ENCODE peak calls at places on chromosomes 7 and 10, in eight cellular contexts. F is spleen; X is dorsolateral prefrontal cortex; V is CD8-positive, alpha-beta T cell; P is choroid plexus epithelial cell; D is Panc1; G is suprapubic skin; B is fibroblast of pulmonary artery. Y is an unnamed sample.

GRCh38 chr10:42935466-42935865 is 141.4 kb upstream of the RET start:
- DNase-seq in F (peak), X (no peak), V (no peak), P (no peak), D (no peak), G (no peak), B (no peak), Y (no peak)

GRCh38 chr7:81715984-81716588 is 53.8 kb downstream of the HGF start:
- DNase-seq in F (no peak), X (no peak), V (no peak), P (peak), D (peak), G (no peak), B (peak), Y (peak)

GRCh38 chr7:142401951-142402350 is 144.1 kb upstream of the PRSS58 start:
- DNase-seq in F (no peak), X (no peak), V (no peak), P (no peak), D (no peak), G (no peak), B (no peak), Y (no peak)

GRCh38 chr7:36723951-36724664 is at the start of gene AOAH:
- DNase-seq in F (peak), X (no peak), V (peak), P (peak), D (no peak), G (no peak), B (no peak), Y (peak)

GRCh38 chr10:10396601-10397000 is 621.1 kb upstream of the CELF2 start:
- DNase-seq in F (no peak), X (no peak), V (no peak), P (no peak), D (no peak), G (no peak), B (no peak), Y (no peak)

GRCh38 chr7:113209449-113210203 is 91.3 kb upstream of the SMIM30 start:
- DNase-seq in F (no peak), X (no peak), V (no peak), P (no peak), D (no peak), G (no peak), B (peak), Y (no peak)

GRCh38 chr10:47238331-47239095 is 61.5 kb upstream of the GDF10 start:
- DNase-seq in F (peak), X (no peak), V (no peak), P (no peak), D (no peak), G (no peak), B (no peak), Y (no peak)

GRCh38 chr10:105950410-105950809 is 1214.1 kb downstream of the SORCS1 start:
- DNase-seq in F (no peak), X (no peak), V (no peak), P (peak), D (no peak), G (no peak), B (peak), Y (peak)

GRCh38 chr7:13021971-13022370 is 334.5 kb downstream of the ARL4A start:
- DNase-seq in F (no peak), X (no peak), V (no peak), P (no peak), D (no peak), G (no peak), B (no peak), Y (no peak)

GRCh38 chr7:99224263-99224947 is 16.5 kb upstream of the KPNA7 start:
- DNase-seq in F (no peak), X (no peak), V (no peak), P (peak), D (peak), G (no peak), B (peak), Y (peak)

GRCh38 chr7:36305226-36305625 is 84.4 kb upstream of the ANLN start:
- DNase-seq in F (no peak), X (no peak), V (no peak), P (no peak), D (no peak), G (peak), B (no peak), Y (no peak)

GRCh38 chr10:126639084-126639483 is 31.4 kb downstream of the C10orf90 start:
- DNase-seq in F (no peak), X (no peak), V (no peak), P (no peak), D (no peak), G (no peak), B (no peak), Y (no peak)

GRCh38 chr10:72638586-72639440 is 12.9 kb upstream of the MICU1 start:
- DNase-seq in F (no peak), X (no peak), V (no peak), P (no peak), D (no peak), G (no peak), B (no peak), Y (no peak)

GRCh38 chr10:62258926-62259325 is 9.7 kb downstream of the RTKN2 start:
- DNase-seq in F (no peak), X (no peak), V (no peak), P (no peak), D (no peak), G (no peak), B (no peak), Y (no peak)

GRCh38 chr7:134690016-134690415 is 43.4 kb downstream of the BPGM start:
- DNase-seq in F (no peak), X (no peak), V (no peak), P (peak), D (no peak), G (no peak), B (peak), Y (peak)

GRCh38 chr10:8057636-8058273 is 3.3 kb downstream of the GATA3 start:
- DNase-seq in F (no peak), X (no peak), V (no peak), P (no peak), D (no peak), G (peak), B (no peak), Y (no peak)

GRCh38 chr7:27150568-27151340 is 1.6 kb downstream of the HOXA3 start:
- DNase-seq in F (peak), X (peak), V (no peak), P (peak), D (peak), G (peak), B (peak), Y (peak)

GRCh38 chr7:107725138-107725740 is 18.7 kb upstream of the CBLL1 start:
- DNase-seq in F (no peak), X (no peak), V (peak), P (peak), D (peak), G (no peak), B (peak), Y (peak)

GRCh38 chr10:21194510-21194993 is 297.4 kb upstream of the NEBL start:
- DNase-seq in F (no peak), X (no peak), V (no peak), P (peak), D (no peak), G (no peak), B (peak), Y (no peak)

GRCh38 chr7:3279147-3279818 is 21.8 kb upstream of the SDK1 start:
- DNase-seq in F (no peak), X (no peak), V (no peak), P (no peak), D (no peak), G (no peak), B (no peak), Y (no peak)

GRCh38 chr10:44991571-44991970 is 9.2 kb upstream of the ZNF22 start:
- DNase-seq in F (no peak), X (no peak), V (no peak), P (no peak), D (no peak), G (no peak), B (no peak), Y (no peak)

GRCh38 chr10:72886596-72887522 is 6.7 kb upstream of the OIT3 start:
- DNase-seq in F (no peak), X (no peak), V (no peak), P (no peak), D (no peak), G (no peak), B (peak), Y (no peak)

GRCh38 chr10:117964528-117964927 is 82.2 kb downstream of the RAB11FIP2 start:
- DNase-seq in F (no peak), X (no peak), V (no peak), P (no peak), D (no peak), G (no peak), B (no peak), Y (no peak)

GRCh38 chr7:131164025-131164899 is 163.4 kb upstream of the MKLN1 start:
- DNase-seq in F (no peak), X (no peak), V (no peak), P (peak), D (peak), G (no peak), B (peak), Y (no peak)

GRCh38 chr10:33335800-33336605 is 1.5 kb upstream of the NRP1 start:
- DNase-seq in F (peak), X (peak), V (no peak), P (peak), D (no peak), G (peak), B (peak), Y (peak)

DNA sequence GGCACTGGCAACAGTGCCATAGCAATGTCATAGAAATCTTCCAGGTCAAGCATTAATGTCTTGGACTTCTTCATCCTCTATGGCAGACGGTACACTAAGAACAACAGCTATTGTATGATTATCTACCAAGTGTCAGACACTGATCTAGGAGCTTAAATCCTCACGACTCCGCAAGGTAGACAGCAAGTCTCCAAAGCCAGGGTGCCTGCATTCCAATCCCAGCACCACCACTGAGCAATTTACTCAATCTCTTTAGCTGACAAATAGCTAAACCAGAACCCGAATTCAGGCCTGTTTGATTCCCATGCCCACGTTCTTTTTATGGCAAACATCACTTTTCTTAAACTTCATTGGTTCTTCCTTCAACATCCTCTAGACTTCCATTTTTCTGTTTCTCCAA is 31.8 kb downstream of the DNMBP start:
- DNase-seq in F (no peak), X (no peak), V (no peak), P (peak), D (no peak), G (no peak), B (no peak), Y (no peak)
- H3K4me3 ChIP-seq in F (no peak), X (no peak), V (no peak), P (no peak), D (no peak), G (no peak), B (no peak), Y (no peak)

GRCh38 chr10:76695069-76695468 is 942.5 kb downstream of the KCNMA1 start:
- DNase-seq in F (no peak), X (no peak), V (no peak), P (no peak), D (no peak), G (no peak), B (no peak), Y (no peak)

GRCh38 chr10:76700241-76700640 is 937.4 kb downstream of the KCNMA1 start:
- DNase-seq in F (no peak), X (no peak), V (no peak), P (no peak), D (no peak), G (no peak), B (no peak), Y (no peak)

GRCh38 chr10:76697923-76698322 is 939.7 kb downstream of the KCNMA1 start:
- DNase-seq in F (no peak), X (no peak), V (no peak), P (no peak), D (no peak), G (no peak), B (no peak), Y (no peak)
- TF ChIP-seq CTCF in F (no peak), X (no peak), V (no peak), P (peak), D (peak), G (no peak), B (no peak), Y (no peak)

DNA sequence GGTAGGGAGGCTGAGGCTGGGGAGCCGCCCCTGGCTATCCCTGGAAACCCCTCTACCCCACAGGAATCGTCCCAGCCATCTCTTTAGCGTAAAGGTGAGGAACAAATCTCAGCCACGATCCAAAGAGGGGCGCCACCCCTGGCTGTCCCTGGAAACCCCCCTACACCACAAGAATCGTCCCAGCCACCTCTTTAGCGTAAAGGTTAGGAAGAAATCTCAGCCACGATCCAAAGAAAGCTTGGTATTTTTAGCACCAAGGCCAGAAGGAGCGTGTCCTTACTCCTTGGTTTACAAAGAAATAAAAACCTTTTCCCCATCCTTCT is 757 bp upstream of the TSPAN14 start:
- DNase-seq in F (peak), X (no peak), V (peak), P (no peak), D (no peak), G (no peak), B (no peak), Y (no peak)
- H3K4me3 ChIP-seq in F (peak), X (peak), V (peak), P (peak), D (peak), G (peak), B (peak), Y (peak)

GRCh38 chr7:74619235-74619860 is 38.2 kb upstream of the GTF2I start:
- DNase-seq in F (no peak), X (no peak), V (no peak), P (no peak), D (no peak), G (no peak), B (no peak), Y (no peak)

GRCh38 chr7:74612015-74612829 is 45.3 kb upstream of the GTF2I start:
- DNase-seq in F (no peak), X (peak), V (no peak), P (peak), D (no peak), G (no peak), B (peak), Y (peak)

DNA sequence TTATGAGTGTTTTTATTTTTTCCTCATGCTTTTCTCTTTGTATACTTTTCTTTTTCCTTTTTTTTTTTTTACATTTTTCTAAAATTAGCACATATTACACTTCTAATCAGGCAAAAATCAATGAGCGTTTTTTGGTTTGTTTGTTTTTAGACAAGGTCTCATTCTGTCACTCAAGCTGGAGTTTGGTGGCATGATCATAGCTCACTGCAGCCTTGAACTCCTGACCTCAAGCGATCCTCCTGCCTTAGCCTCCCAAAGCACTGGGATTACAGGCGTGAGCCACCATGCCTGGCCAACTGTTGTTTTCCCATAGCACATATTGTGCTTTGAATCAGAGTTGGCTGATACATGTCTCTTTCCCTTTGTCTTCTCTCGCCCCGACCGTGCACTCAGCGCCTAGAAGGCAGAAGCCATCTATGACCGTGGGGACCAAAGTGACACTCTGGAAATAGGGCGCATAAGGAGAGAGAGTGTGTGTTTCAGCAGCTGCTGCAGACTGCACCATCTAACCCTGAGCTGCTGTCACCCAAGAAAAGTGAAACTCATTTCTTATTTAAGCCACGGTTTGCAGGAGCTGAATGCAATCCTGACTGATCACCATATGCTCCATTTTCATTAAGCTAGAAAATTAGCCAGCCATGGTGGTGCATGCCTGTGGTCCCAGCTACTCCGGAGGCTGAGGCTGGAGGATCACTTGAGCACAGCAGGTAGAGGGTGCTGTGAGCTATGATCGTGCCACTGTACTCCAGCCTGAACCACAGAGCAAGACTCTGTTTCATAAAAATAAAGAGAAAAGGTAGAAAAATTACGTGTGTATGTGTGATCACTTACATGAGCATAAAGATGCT is 41.4 kb upstream of the GTF2I start:
- DNase-seq in F (no peak), X (no peak), V (no peak), P (no peak), D (no peak), G (no peak), B (no peak), Y (peak)
- TF ChIP-seq CTCF in F (no peak), X (no peak), V (no peak), P (no peak), D (no peak), G (no peak), B (no peak), Y (no peak)

GRCh38 chr7:124940306-124940705 is 10.7 kb upstream of the POT1 start:
- DNase-seq in F (no peak), X (no peak), V (no peak), P (peak), D (no peak), G (no peak), B (peak), Y (no peak)
- H3K4me3 ChIP-seq in F (no peak), X (no peak), V (no peak), P (no peak), D (no peak), G (no peak), B (no peak), Y (no peak)